ENCODE peak calls at places on chromosomes 4 and X, in four cellular contexts. R is GM12865; N is stimulated activated CD4-positive, alpha-beta T cell treated with anti-CD3 and anti-CD28 coated beads, Interleukin-4, amount 100 ng/mL, for 1 hour; E is HTR-8/SVneo. Q is an unnamed sample.

GRCh38 chr4:95857761-95858160 is 17.9 kb downstream of the PDHA2 start:
- DNase-seq in R (no peak), N (no peak), E (no peak), Q (no peak)

GRCh38 chr4:156615066-156615514 is 356.5 kb downstream of the PDGFC start:
- DNase-seq in R (no peak), N (no peak), E (peak; percentile 49), Q (no peak)

GRCh38 chrX:68848189-68848940 is 19.5 kb downstream of the EFNB1 start:
- DNase-seq in R (no peak), N (no peak), E (no peak), Q (no peak)

GRCh38 chr4:149884046-149884445 is 68.4 kb upstream of the IQCM start:
- DNase-seq in R (no peak), N (no peak), E (no peak), Q (no peak)

GRCh38 chr4:175413561-175413960 is 398.5 kb downstream of the GPM6A start:
- DNase-seq in R (no peak), N (no peak), E (no peak), Q (no peak)

GRCh38 chrX:132401935-132402334 is 86.9 kb downstream of the MBNL3 start:
- DNase-seq in R (no peak), N (no peak), E (no peak), Q (no peak)

GRCh38 chr4:36773467-36773866 is 471.1 kb upstream of the NWD2 start:
- DNase-seq in R (peak; percentile 35), N (no peak), E (no peak), Q (no peak)

GRCh38 chr4:13329963-13330362 is 154.2 kb downstream of the RAB28 start:
- DNase-seq in R (no peak), N (no peak), E (no peak), Q (no peak)

GRCh38 chr4:3860913-3861636 is 94.9 kb downstream of the ADRA2C start:
- DNase-seq in R (no peak), N (no peak), E (no peak), Q (no peak)

GRCh38 chrX:137563681-137564651 is 2.0 kb upstream of the ZIC3 start:
- DNase-seq in R (no peak), N (no peak), E (no peak), Q (no peak)

GRCh38 chrX:150163181-150163930 is 199.8 kb upstream of the MAMLD1 start:
- DNase-seq in R (no peak), N (no peak), E (no peak), Q (no peak)

GRCh38 chrX:125786306-125786705 is 379.8 kb downstream of the DCAF12L2 start:
- DNase-seq in R (no peak), N (no peak), E (no peak), Q (no peak)

GRCh38 chrX:22159071-22159470 is 113.6 kb upstream of the CBLL2 start:
- DNase-seq in R (no peak), N (no peak), E (no peak), Q (no peak)

GRCh38 chrX:154512879-154513553 is 3.0 kb downstream of the FAM3A start:
- DNase-seq in R (no peak), N (no peak), E (no peak), Q (no peak)

GRCh38 chr4:82652062-82652461 is 90.3 kb upstream of the TMEM150C start:
- DNase-seq in R (no peak), N (no peak), E (no peak), Q (no peak)

GRCh38 chr4:145565328-145565727 is 53.9 kb upstream of the MMAA start:
- DNase-seq in R (peak; percentile 39), N (no peak), E (no peak), Q (no peak)

GRCh38 chrX:32126997-32127396 is 1055.2 kb upstream of the FTHL17 start:
- DNase-seq in R (no peak), N (no peak), E (no peak), Q (no peak)

GRCh38 chr4:159360549-159360948 is 257.7 kb downstream of the RAPGEF2 start:
- DNase-seq in R (no peak), N (no peak), E (peak; percentile 30), Q (no peak)

GRCh38 chr4:138736362-138736761 is 279.2 kb upstream of the NOCT start:
- DNase-seq in R (no peak), N (no peak), E (peak; percentile 12), Q (no peak)

GRCh38 chr4:90950385-90950841 is 823.2 kb downstream of the CCSER1 start:
- DNase-seq in R (no peak), N (no peak), E (no peak), Q (no peak)

GRCh38 chrX:131513159-131513914 is 30.5 kb upstream of the OR13H1 start:
- DNase-seq in R (no peak), N (no peak), E (no peak), Q (no peak)

GRCh38 chr4:144715230-144715629 is 69.3 kb downstream of the HHIP start:
- DNase-seq in R (peak; percentile 32), N (no peak), E (no peak), Q (no peak)

GRCh38 chrX:1597345-1598020 is 6.1 kb downstream of the AKAP17A start:
- DNase-seq in R (no peak), N (no peak), E (no peak), Q (no peak)

GRCh38 chrX:40550069-40550468 is 30.7 kb upstream of the ATP6AP2 start:
- DNase-seq in R (no peak), N (no peak), E (no peak), Q (peak; percentile 65)

GRCh38 chr4:52824603-52825310 is 37.4 kb upstream of the RASL11B start:
- DNase-seq in R (no peak), N (no peak), E (no peak), Q (no peak)

GRCh38 chrX:42119076-42119475 is 195.7 kb upstream of the CASK start:
- DNase-seq in R (no peak), N (no peak), E (peak; percentile 1), Q (no peak)

GRCh38 chrX:54423161-54423888 is 16.9 kb upstream of the TSR2 start:
- DNase-seq in R (peak; percentile 12), N (no peak), E (no peak), Q (no peak)

GRCh38 chrX:63128509-63128908 is 222.6 kb downstream of the SPIN4 start:
- DNase-seq in R (peak; percentile 63), N (no peak), E (no peak), Q (peak; percentile 51)

GRCh38 chrX:71909956-71910355 is 689 bp upstream of the NHSL2 start:
- DNase-seq in R (no peak), N (no peak), E (peak; percentile 45), Q (no peak)

GRCh38 chr4:19241845-19242244 is 1009.9 kb upstream of the SLIT2 start:
- DNase-seq in R (no peak), N (no peak), E (no peak), Q (no peak)

GRCh38 chrX:115650916-115651315 is 89.9 kb downstream of the PLS3 start:
- DNase-seq in R (peak; percentile 44), N (no peak), E (peak; percentile 1), Q (peak; percentile 59)

GRCh38 chrX:10496345-10496965 is 123.9 kb downstream of the MID1 start:
- DNase-seq in R (no peak), N (no peak), E (no peak), Q (no peak)

GRCh38 chr4:62510228-62510627 is 1310.1 kb downstream of the ADGRL3 start:
- DNase-seq in R (no peak), N (no peak), E (no peak), Q (no peak)

GRCh38 chrX:20515841-20516461 is 249.2 kb upstream of the RPS6KA3 start:
- DNase-seq in R (peak; percentile 68), N (peak; percentile 2), E (peak; percentile 67), Q (no peak)

GRCh38 chr4:29046166-29046565 is 1674.0 kb upstream of the PCDH7 start:
- DNase-seq in R (no peak), N (no peak), E (no peak), Q (no peak)

GRCh38 chr4:138178566-138178965 is 63.6 kb downstream of the SLC7A11 start:
- DNase-seq in R (no peak), N (no peak), E (no peak), Q (no peak)

GRCh38 chr4:103307479-103308042 is 109.4 kb upstream of the CENPE start:
- DNase-seq in R (no peak), N (no peak), E (no peak), Q (no peak)